ENCODE peak calls at places on chromosome 5, in nine cellular contexts. I is HFFc6, Q is uterus, T is left ventricle myocardium inferior, E is T-cell, G is Karpas-422, Z is DMS79, A is NCI-H2081, W is heart left ventricle. S is an unnamed sample.

GRCh38 chr5:133754575-133755169 is 142.3 kb upstream of the FSTL4 start:
- DNase-seq in I (no peak), Q (no peak), T (no peak), E (no peak), G (peak), Z (no peak), A (peak), W (peak), S (no peak)

GRCh38 chr5:129903466-129904101 is 681 bp upstream of the CHSY3 start:
- DNase-seq in I (no peak), Q (no peak), T (no peak), E (no peak), G (no peak), Z (no peak), A (no peak), W (no peak), S (no peak)

GRCh38 chr5:180207593-180207992 is 1.4 kb downstream of the RASGEF1C start:
- DNase-seq in I (no peak), Q (no peak), T (no peak), E (no peak), G (no peak), Z (no peak), A (no peak), W (no peak), S (no peak)

GRCh38 chr5:127870914-127871313 is 167.7 kb downstream of the CCDC192 start:
- DNase-seq in I (no peak), Q (peak), T (peak), E (no peak), G (peak), Z (peak), A (no peak), W (peak), S (no peak)

GRCh38 chr5:84303315-84303714 is 81.4 kb downstream of the EDIL3 start:
- DNase-seq in I (no peak), Q (no peak), T (no peak), E (no peak), G (no peak), Z (no peak), A (no peak), W (no peak), S (no peak)

GRCh38 chr5:130337179-130337888 is 433.1 kb downstream of the CHSY3 start:
- DNase-seq in I (no peak), Q (no peak), T (no peak), E (no peak), G (no peak), Z (no peak), A (no peak), W (no peak), S (no peak)

GRCh38 chr5:5271606-5272321 is 131.6 kb downstream of the ADAMTS16 start:
- DNase-seq in I (peak), Q (no peak), T (no peak), E (no peak), G (no peak), Z (peak), A (peak), W (no peak), S (no peak)

GRCh38 chr5:35924122-35924949 is 14.1 kb downstream of the CAPSL start:
- DNase-seq in I (peak), Q (no peak), T (no peak), E (no peak), G (no peak), Z (peak), A (no peak), W (no peak), S (no peak)

GRCh38 chr5:91865920-91866319 is 482.8 kb upstream of the ARRDC3 start:
- DNase-seq in I (no peak), Q (no peak), T (no peak), E (no peak), G (no peak), Z (no peak), A (no peak), W (no peak), S (no peak)

GRCh38 chr5:170650850-170651249 is 132.7 kb upstream of the GABRP start:
- DNase-seq in I (no peak), Q (no peak), T (no peak), E (no peak), G (no peak), Z (no peak), A (no peak), W (no peak), S (no peak)

GRCh38 chr5:141793881-141794280 is 84.3 kb downstream of the PCDH1 start:
- DNase-seq in I (no peak), Q (no peak), T (no peak), E (no peak), G (no peak), Z (no peak), A (no peak), W (no peak), S (no peak)

GRCh38 chr5:167937628-167938000 is 353.8 kb upstream of the WWC1 start:
- DNase-seq in I (no peak), Q (no peak), T (no peak), E (no peak), G (no peak), Z (no peak), A (no peak), W (no peak), S (no peak)